ENCODE peak calls at places on chromosomes 11 and 22, in six cellular contexts. One of them, this sample, is unnamed. For H3K27me3, the result is how much of the 10 kb centered on the place peaks cover.

GRCh38 chr22:24424001-24424900 is 3.1 kb upstream of the ADORA2A start:
- DNase-seq in fibroblast of lung: no peak
- DNase-seq in tibial nerve: no peak
- DNase-seq in AG04450: no peak
- DNase-seq in adrenal gland: no peak
- DNase-seq in CD8-positive, alpha-beta T cell: no peak
- DNase-seq in this sample: no peak

GRCh38 chr11:10730151-10730550 is 20.9 kb upstream of the CTR9 start:
- DNase-seq in fibroblast of lung: no peak
- DNase-seq in tibial nerve: no peak
- DNase-seq in AG04450: no peak
- DNase-seq in adrenal gland: no peak
- DNase-seq in CD8-positive, alpha-beta T cell: no peak
- DNase-seq in this sample: no peak

GRCh38 chr22:25447067-25447688 is 117.3 kb upstream of the GRK3 start:
- DNase-seq in fibroblast of lung: no peak
- DNase-seq in tibial nerve: no peak
- DNase-seq in AG04450: no peak
- DNase-seq in adrenal gland: no peak
- DNase-seq in CD8-positive, alpha-beta T cell: no peak
- DNase-seq in this sample: no peak

GRCh38 chr11:13784441-13784840 is 116.0 kb downstream of the FAR1 start:
- DNase-seq in fibroblast of lung: no peak
- DNase-seq in tibial nerve: no peak
- DNase-seq in AG04450: no peak
- DNase-seq in adrenal gland: no peak
- DNase-seq in CD8-positive, alpha-beta T cell: no peak
- DNase-seq in this sample: no peak

GRCh38 chr22:19213496-19214473 is 35.2 kb upstream of the SLC25A1 start:
- DNase-seq in fibroblast of lung: peak
- DNase-seq in tibial nerve: no peak
- DNase-seq in AG04450: peak
- DNase-seq in adrenal gland: no peak
- DNase-seq in CD8-positive, alpha-beta T cell: no peak
- DNase-seq in this sample: no peak

GRCh38 chr11:2074266-2074825 is 64.8 kb downstream of the IGF2 start:
- DNase-seq in fibroblast of lung: no peak
- DNase-seq in tibial nerve: no peak
- DNase-seq in AG04450: no peak
- DNase-seq in adrenal gland: no peak
- DNase-seq in CD8-positive, alpha-beta T cell: no peak
- DNase-seq in this sample: no peak

GRCh38 chr11:8959546-8960166 is 4.6 kb downstream of the TMEM9B start:
- DNase-seq in fibroblast of lung: peak
- DNase-seq in tibial nerve: no peak
- DNase-seq in AG04450: peak
- DNase-seq in adrenal gland: peak
- DNase-seq in CD8-positive, alpha-beta T cell: no peak
- DNase-seq in this sample: no peak

GRCh38 chr22:34592341-34592740 is 473.6 kb upstream of the ISX start:
- DNase-seq in fibroblast of lung: no peak
- DNase-seq in tibial nerve: no peak
- DNase-seq in AG04450: no peak
- DNase-seq in adrenal gland: no peak
- DNase-seq in CD8-positive, alpha-beta T cell: no peak
- DNase-seq in this sample: no peak

GRCh38 chr11:15136166-15136565 is 21.4 kb downstream of the INSC start:
- DNase-seq in fibroblast of lung: no peak
- DNase-seq in tibial nerve: no peak
- DNase-seq in AG04450: no peak
- DNase-seq in adrenal gland: no peak
- DNase-seq in CD8-positive, alpha-beta T cell: no peak
- DNase-seq in this sample: no peak

GRCh38 chr11:83025267-83025704 is 46.4 kb downstream of the RAB30 start:
- DNase-seq in fibroblast of lung: no peak
- DNase-seq in tibial nerve: no peak
- DNase-seq in AG04450: no peak
- DNase-seq in adrenal gland: no peak
- DNase-seq in CD8-positive, alpha-beta T cell: no peak
- DNase-seq in this sample: no peak

GRCh38 chr22:39738746-39739145 is 154.8 kb downstream of the ENTHD1 start:
- DNase-seq in fibroblast of lung: peak
- DNase-seq in tibial nerve: no peak
- DNase-seq in AG04450: peak
- DNase-seq in adrenal gland: no peak
- DNase-seq in CD8-positive, alpha-beta T cell: no peak
- DNase-seq in this sample: no peak

GRCh38 chr11:116736763-116737162 is 36.0 kb downstream of the BUD13 start:
- DNase-seq in fibroblast of lung: no peak
- DNase-seq in tibial nerve: no peak
- DNase-seq in AG04450: no peak
- DNase-seq in adrenal gland: no peak
- DNase-seq in CD8-positive, alpha-beta T cell: no peak
- DNase-seq in this sample: no peak

GRCh38 chr22:42887523-42888507 is 30.7 kb upstream of the ARFGAP3 start:
- DNase-seq in fibroblast of lung: no peak
- DNase-seq in tibial nerve: no peak
- DNase-seq in AG04450: no peak
- DNase-seq in adrenal gland: no peak
- DNase-seq in CD8-positive, alpha-beta T cell: no peak
- DNase-seq in this sample: no peak

GRCh38 chr22:23164091-23164490 is 16.2 kb upstream of the BCR start:
- DNase-seq in fibroblast of lung: no peak
- DNase-seq in tibial nerve: no peak
- DNase-seq in AG04450: no peak
- DNase-seq in adrenal gland: no peak
- DNase-seq in CD8-positive, alpha-beta T cell: no peak
- DNase-seq in this sample: no peak

GRCh38 chr22:41231369-41231768 is 9.4 kb downstream of the CHADL start:
- DNase-seq in fibroblast of lung: no peak
- DNase-seq in tibial nerve: no peak
- DNase-seq in AG04450: no peak
- DNase-seq in adrenal gland: no peak
- DNase-seq in CD8-positive, alpha-beta T cell: no peak
- DNase-seq in this sample: no peak

GRCh38 chr11:110121204-110121603 is 28.0 kb downstream of the ZC3H12C start:
- DNase-seq in fibroblast of lung: peak
- DNase-seq in tibial nerve: no peak
- DNase-seq in AG04450: no peak
- DNase-seq in adrenal gland: peak
- DNase-seq in CD8-positive, alpha-beta T cell: no peak
- DNase-seq in this sample: no peak

GRCh38 chr11:68128682-68129327 is 7.6 kb upstream of the CHKA start:
- DNase-seq in fibroblast of lung: peak
- DNase-seq in tibial nerve: no peak
- DNase-seq in AG04450: peak
- DNase-seq in adrenal gland: peak
- DNase-seq in CD8-positive, alpha-beta T cell: no peak
- DNase-seq in this sample: peak

GRCh38 chr22:20155330-20156041 is 4.6 kb upstream of the CCDC188 start:
- DNase-seq in fibroblast of lung: no peak
- DNase-seq in tibial nerve: no peak
- DNase-seq in AG04450: no peak
- DNase-seq in adrenal gland: peak
- DNase-seq in CD8-positive, alpha-beta T cell: no peak
- DNase-seq in this sample: peak

GRCh38 chr11:13289081-13289480 is 11.5 kb downstream of the BMAL1 start:
- DNase-seq in fibroblast of lung: peak
- DNase-seq in tibial nerve: no peak
- DNase-seq in AG04450: no peak
- DNase-seq in adrenal gland: no peak
- DNase-seq in CD8-positive, alpha-beta T cell: no peak
- DNase-seq in this sample: no peak

GRCh38 chr11:116931206-116931953 is 94.0 kb upstream of the APOA1 start:
- DNase-seq in fibroblast of lung: peak
- DNase-seq in tibial nerve: no peak
- DNase-seq in AG04450: no peak
- DNase-seq in adrenal gland: no peak
- DNase-seq in CD8-positive, alpha-beta T cell: no peak
- DNase-seq in this sample: peak

GRCh38 chr11:114254571-114255146 is 41.5 kb upstream of the NNMT start:
- DNase-seq in fibroblast of lung: no peak
- DNase-seq in tibial nerve: no peak
- DNase-seq in AG04450: no peak
- DNase-seq in adrenal gland: no peak
- DNase-seq in CD8-positive, alpha-beta T cell: no peak
- DNase-seq in this sample: no peak
- H3K27ac ChIP-seq in fibroblast of lung: no peak
- H3K27ac ChIP-seq in tibial nerve: peak
- H3K27ac ChIP-seq in AG04450: no peak
- H3K27ac ChIP-seq in adrenal gland: no peak
- H3K27ac ChIP-seq in CD8-positive, alpha-beta T cell: no peak
- H3K27ac ChIP-seq in this sample: no peak

GRCh38 chr11:93633835-93634234 is 27.6 kb upstream of the CEP295 start:
- DNase-seq in fibroblast of lung: no peak
- DNase-seq in tibial nerve: no peak
- DNase-seq in AG04450: no peak
- DNase-seq in adrenal gland: no peak
- DNase-seq in CD8-positive, alpha-beta T cell: no peak
- DNase-seq in this sample: no peak
- H3K27me3 ChIP-seq in fibroblast of lung: under half
- H3K27me3 ChIP-seq in tibial nerve: under half
- H3K27me3 ChIP-seq in AG04450: under half
- H3K27me3 ChIP-seq in adrenal gland: under half
- H3K27me3 ChIP-seq in CD8-positive, alpha-beta T cell: under half
- H3K27me3 ChIP-seq in this sample: under half

DNA sequence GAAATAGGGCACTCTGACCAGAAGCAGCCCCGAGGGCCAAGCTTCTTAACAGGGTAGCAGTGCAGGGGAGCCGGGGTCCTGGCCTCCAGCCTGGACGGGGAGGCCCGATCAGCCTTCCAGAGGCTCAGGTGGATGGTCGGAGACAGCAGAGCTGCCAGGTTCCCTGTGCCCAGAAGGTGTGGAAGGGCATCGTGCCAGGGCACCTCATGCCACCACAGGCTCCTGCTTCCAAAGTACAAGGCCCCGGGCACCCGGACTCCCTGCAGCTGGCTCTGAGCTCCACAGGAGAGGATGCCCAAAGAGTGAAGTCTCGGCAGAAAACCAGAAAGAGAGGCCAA is 14.3 kb downstream of the EHD1 start:
- DNase-seq in fibroblast of lung: no peak
- DNase-seq in tibial nerve: no peak
- DNase-seq in AG04450: no peak
- DNase-seq in adrenal gland: no peak
- DNase-seq in CD8-positive, alpha-beta T cell: no peak
- DNase-seq in this sample: no peak
- H3K27ac ChIP-seq in fibroblast of lung: peak
- H3K27ac ChIP-seq in tibial nerve: peak
- H3K27ac ChIP-seq in AG04450: peak
- H3K27ac ChIP-seq in adrenal gland: peak
- H3K27ac ChIP-seq in CD8-positive, alpha-beta T cell: peak
- H3K27ac ChIP-seq in this sample: peak

DNA sequence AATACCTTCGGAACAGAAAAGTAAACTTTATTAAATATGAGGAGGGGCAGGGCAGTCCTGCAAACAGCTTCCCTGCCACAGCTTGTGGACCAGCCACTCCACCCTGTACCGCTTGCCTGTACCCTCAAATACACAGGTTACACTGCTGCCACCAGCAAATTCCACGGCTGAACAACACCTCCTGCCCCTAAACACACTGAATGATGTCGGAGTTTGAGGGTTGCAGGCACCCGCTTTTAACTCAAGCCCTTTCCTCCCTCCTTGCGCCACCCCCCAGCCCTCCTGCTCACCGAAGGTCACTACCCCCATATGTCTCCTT is 4.0 kb downstream of the VSIG2 start:
- DNase-seq in fibroblast of lung: no peak
- DNase-seq in tibial nerve: no peak
- DNase-seq in AG04450: no peak
- DNase-seq in adrenal gland: no peak
- DNase-seq in CD8-positive, alpha-beta T cell: no peak
- DNase-seq in this sample: no peak
- H3K27me3 ChIP-seq in fibroblast of lung: under half
- H3K27me3 ChIP-seq in tibial nerve: half or more
- H3K27me3 ChIP-seq in AG04450: under half
- H3K27me3 ChIP-seq in adrenal gland: half or more
- H3K27me3 ChIP-seq in CD8-positive, alpha-beta T cell: under half
- H3K27me3 ChIP-seq in this sample: half or more